ENCODE peak calls at places on chromosomes 2 and 18, in seven cellular contexts. I is stimulated activated CD4-positive, alpha-beta T cell treated with anti-CD3 and anti-CD28 coated beads, TNF-alpha, amount 100 ng/mL, for 4 hours; V is naive thymus-derived CD8-positive, alpha-beta T cell; M is cardiac fibroblast; E is sciatic nerve; W is RWPE2; Y is HS-5. F is an unnamed sample.

GRCh38 chr2:26666671-26667070 is 25.5 kb upstream of the CIB4 start:
- DNase-seq in M (no peak), W (no peak), Y (no peak), V (no peak), I (no peak), E (no peak), F (no peak)

GRCh38 chr2:176729706-176730569 is 460.7 kb downstream of the MTX2 start:
- DNase-seq in W (no peak), V (no peak), Y (no peak), M (peak), I (no peak), E (peak), F (no peak)

GRCh38 chr2:18896106-18896505 is 306.7 kb upstream of the NT5C1B start:
- DNase-seq in E (no peak), Y (no peak), I (no peak), W (no peak), V (no peak), M (peak), F (no peak)

GRCh38 chr2:201406077-201406662 is 45.1 kb downstream of the TRAK2 start:
- DNase-seq in Y (peak), W (no peak), I (no peak), M (peak), E (no peak), V (no peak), F (no peak)

GRCh38 chr2:144524190-144524957 is 4.5 kb upstream of the ZEB2 start:
- DNase-seq in Y (no peak), I (no peak), W (no peak), V (no peak), M (peak), E (peak), F (no peak)

GRCh38 chr2:58448065-58448507 is 207.0 kb upstream of the FANCL start:
- DNase-seq in E (peak), I (no peak), V (no peak), W (no peak), M (peak), Y (peak), F (peak)

GRCh38 chr2:224405841-224406370 is 4.0 kb upstream of the FAM124B start:
- DNase-seq in W (no peak), I (no peak), E (no peak), Y (no peak), V (no peak), M (peak), F (no peak)

GRCh38 chr2:178846458-178846802 is 39.2 kb upstream of the TTN start:
- DNase-seq in I (no peak), Y (no peak), W (no peak), V (no peak), M (no peak), E (no peak), F (no peak)

GRCh38 chr2:109521233-109521632 is 92.5 kb downstream of the SEPTIN10 start:
- DNase-seq in W (no peak), M (no peak), I (no peak), E (no peak), Y (no peak), V (no peak), F (no peak)

GRCh38 chr2:33730193-33730592 is 131.1 kb upstream of the FAM98A start:
- DNase-seq in V (no peak), Y (no peak), E (no peak), M (no peak), I (no peak), W (no peak), F (no peak)

GRCh38 chr2:9997936-9998335 is 45.4 kb upstream of the KLF11 start:
- DNase-seq in W (no peak), Y (no peak), I (no peak), V (no peak), M (no peak), E (no peak), F (no peak)

GRCh38 chr18:3726241-3726951 is 276.4 kb downstream of the TGIF1 start:
- DNase-seq in Y (no peak), V (no peak), I (no peak), M (no peak), E (no peak), W (no peak), F (no peak)

GRCh38 chr2:9106338-9107167 is 100.1 kb upstream of the ASAP2 start:
- DNase-seq in I (no peak), Y (no peak), W (no peak), M (no peak), E (no peak), V (no peak), F (no peak)

GRCh38 chr2:196168181-196168580 is 3.2 kb downstream of the STK17B start:
- DNase-seq in W (peak), Y (no peak), V (no peak), M (peak), E (no peak), I (no peak), F (no peak)

GRCh38 chr2:198325359-198325758 is 521.0 kb downstream of the PLCL1 start:
- DNase-seq in I (no peak), V (no peak), Y (no peak), M (no peak), W (no peak), E (no peak), F (no peak)

GRCh38 chr2:197669077-197669476 is 6.3 kb downstream of the RFTN2 start:
- DNase-seq in Y (no peak), W (no peak), M (no peak), E (no peak), V (no peak), I (no peak), F (no peak)

GRCh38 chr2:55871637-55872036 is 51.9 kb downstream of the EFEMP1 start:
- DNase-seq in Y (no peak), E (no peak), W (no peak), V (no peak), I (no peak), M (no peak), F (no peak)

F was measured in stimulated activated effector memory CD8-positive, alpha-beta T cell treated with anti-CD3 and anti-CD28 coated beads, Interleukin-12 subunit alpha, Interleukin-12 subunit beta, amount 100 ng/mL, for 72 hours.